ENCODE peak calls at places on chromosome 3, in nine cellular contexts. One of them, this sample, is unnamed.
A peak's percentile ranks its signal among the peaks of the same experiment; 100 is the strongest.

GRCh38 chr3:4884901-4885300 is 94.3 kb upstream of the BHLHE40 start:
- DNase-seq in stomach: no peak
- DNase-seq in SK-N-SH: no peak
- DNase-seq in colonic mucosa: no peak
- DNase-seq in brain microvascular endothelial cell: no peak
- DNase-seq in thyroid gland: no peak
- DNase-seq in HepG2: no peak
- DNase-seq in gastrocnemius medialis: no peak
- DNase-seq in right lobe of liver: no peak
- DNase-seq in this sample: no peak

GRCh38 chr3:128297401-128298138 is 144.3 kb downstream of the EEFSEC start:
- DNase-seq in SK-N-SH: no peak
- DNase-seq in colonic mucosa: peak; percentile 20
- DNase-seq in stomach: peak; percentile 35
- DNase-seq in HepG2: no peak
- DNase-seq in right lobe of liver: no peak
- DNase-seq in thyroid gland: peak; percentile 75
- DNase-seq in brain microvascular endothelial cell: no peak
- DNase-seq in gastrocnemius medialis: no peak
- DNase-seq in this sample: peak; percentile 59

GRCh38 chr3:37988931-37989525 is 1.6 kb upstream of the VILL start:
- DNase-seq in right lobe of liver: peak; percentile 35
- DNase-seq in brain microvascular endothelial cell: no peak
- DNase-seq in stomach: no peak
- DNase-seq in gastrocnemius medialis: no peak
- DNase-seq in colonic mucosa: no peak
- DNase-seq in HepG2: no peak
- DNase-seq in thyroid gland: no peak
- DNase-seq in SK-N-SH: no peak
- DNase-seq in this sample: no peak

GRCh38 chr3:123582315-123582714 is 2.5 kb downstream of the HACD2 start:
- DNase-seq in HepG2: no peak
- DNase-seq in thyroid gland: no peak
- DNase-seq in SK-N-SH: no peak
- DNase-seq in stomach: no peak
- DNase-seq in colonic mucosa: peak; percentile 33
- DNase-seq in brain microvascular endothelial cell: no peak
- DNase-seq in gastrocnemius medialis: no peak
- DNase-seq in right lobe of liver: no peak
- DNase-seq in this sample: no peak

GRCh38 chr3:71064288-71064975 is 519.1 kb downstream of the FOXP1 start:
- DNase-seq in thyroid gland: peak; percentile 51
- DNase-seq in stomach: peak; percentile 57
- DNase-seq in right lobe of liver: peak; percentile 64
- DNase-seq in HepG2: peak; percentile 63
- DNase-seq in SK-N-SH: peak; percentile 89
- DNase-seq in brain microvascular endothelial cell: peak; percentile 41
- DNase-seq in colonic mucosa: peak; percentile 60
- DNase-seq in gastrocnemius medialis: no peak
- DNase-seq in this sample: no peak

GRCh38 chr3:193589129-193589528 is 3.9 kb upstream of the OPA1 start:
- DNase-seq in HepG2: no peak
- DNase-seq in colonic mucosa: no peak
- DNase-seq in stomach: no peak
- DNase-seq in SK-N-SH: no peak
- DNase-seq in brain microvascular endothelial cell: no peak
- DNase-seq in gastrocnemius medialis: no peak
- DNase-seq in right lobe of liver: no peak
- DNase-seq in thyroid gland: no peak
- DNase-seq in this sample: no peak

GRCh38 chr3:134378384-134378783 is 4.1 kb upstream of the AMOTL2 start:
- DNase-seq in brain microvascular endothelial cell: no peak
- DNase-seq in SK-N-SH: peak; percentile 64
- DNase-seq in stomach: no peak
- DNase-seq in right lobe of liver: no peak
- DNase-seq in gastrocnemius medialis: no peak
- DNase-seq in HepG2: peak; percentile 50
- DNase-seq in thyroid gland: peak; percentile 78
- DNase-seq in colonic mucosa: peak; percentile 71
- DNase-seq in this sample: peak; percentile 57

GRCh38 chr3:126872701-126873100 is 110.2 kb upstream of the PLXNA1 start:
- DNase-seq in brain microvascular endothelial cell: no peak
- DNase-seq in colonic mucosa: no peak
- DNase-seq in gastrocnemius medialis: no peak
- DNase-seq in HepG2: no peak
- DNase-seq in right lobe of liver: no peak
- DNase-seq in SK-N-SH: no peak
- DNase-seq in stomach: no peak
- DNase-seq in thyroid gland: no peak
- DNase-seq in this sample: no peak

GRCh38 chr3:8761866-8762265 is 7.5 kb downstream of the OXTR start:
- DNase-seq in right lobe of liver: no peak
- DNase-seq in gastrocnemius medialis: no peak
- DNase-seq in colonic mucosa: no peak
- DNase-seq in HepG2: no peak
- DNase-seq in stomach: no peak
- DNase-seq in thyroid gland: no peak
- DNase-seq in SK-N-SH: no peak
- DNase-seq in brain microvascular endothelial cell: no peak
- DNase-seq in this sample: no peak

GRCh38 chr3:138916824-138917223 is 30.1 kb downstream of the FOXL2 start:
- DNase-seq in right lobe of liver: no peak
- DNase-seq in HepG2: no peak
- DNase-seq in thyroid gland: peak; percentile 82
- DNase-seq in stomach: peak; percentile 87
- DNase-seq in colonic mucosa: peak; percentile 88
- DNase-seq in brain microvascular endothelial cell: no peak
- DNase-seq in gastrocnemius medialis: no peak
- DNase-seq in SK-N-SH: no peak
- DNase-seq in this sample: no peak

GRCh38 chr3:139101396-139101795 is 56.7 kb upstream of the PRR23C start:
- DNase-seq in right lobe of liver: no peak
- DNase-seq in HepG2: no peak
- DNase-seq in colonic mucosa: no peak
- DNase-seq in gastrocnemius medialis: no peak
- DNase-seq in thyroid gland: no peak
- DNase-seq in SK-N-SH: no peak
- DNase-seq in stomach: no peak
- DNase-seq in brain microvascular endothelial cell: no peak
- DNase-seq in this sample: no peak

GRCh38 chr3:62688812-62689211 is 186.4 kb downstream of the CADPS start:
- DNase-seq in colonic mucosa: no peak
- DNase-seq in HepG2: no peak
- DNase-seq in SK-N-SH: no peak
- DNase-seq in gastrocnemius medialis: no peak
- DNase-seq in thyroid gland: no peak
- DNase-seq in brain microvascular endothelial cell: no peak
- DNase-seq in stomach: no peak
- DNase-seq in right lobe of liver: no peak
- DNase-seq in this sample: no peak

GRCh38 chr3:47012342-47013230 is 33.1 kb downstream of the NBEAL2 start:
- DNase-seq in brain microvascular endothelial cell: no peak
- DNase-seq in colonic mucosa: peak; percentile 16
- DNase-seq in gastrocnemius medialis: peak; percentile 74
- DNase-seq in right lobe of liver: no peak
- DNase-seq in thyroid gland: no peak
- DNase-seq in stomach: peak; percentile 59
- DNase-seq in HepG2: no peak
- DNase-seq in SK-N-SH: no peak
- DNase-seq in this sample: no peak

DNA sequence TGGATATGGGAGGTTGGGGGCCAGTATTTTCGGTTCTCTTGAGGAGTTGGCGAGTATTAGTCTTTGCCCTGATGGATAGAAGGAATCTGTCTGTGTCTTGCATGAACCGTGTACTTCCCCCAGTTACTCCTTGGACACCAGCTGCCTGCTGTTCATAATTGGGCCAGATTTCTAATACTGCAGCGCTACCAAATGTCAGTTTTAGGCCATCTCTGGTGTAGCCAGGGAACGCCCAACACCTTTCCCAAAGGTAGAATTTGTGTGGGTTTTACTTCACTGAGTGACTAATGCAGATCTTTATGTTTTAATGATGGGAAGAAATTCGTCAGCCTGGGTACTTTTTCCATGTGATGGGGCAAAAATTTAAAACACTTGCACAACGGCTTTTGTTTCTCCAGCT is 18.4 kb downstream of the FLNB start:
- DNase-seq in colonic mucosa: no peak
- DNase-seq in stomach: no peak
- DNase-seq in gastrocnemius medialis: no peak
- DNase-seq in SK-N-SH: no peak
- DNase-seq in brain microvascular endothelial cell: no peak
- DNase-seq in HepG2: no peak
- DNase-seq in right lobe of liver: no peak
- DNase-seq in thyroid gland: no peak
- DNase-seq in this sample: no peak
- TF ChIP-seq CTCF in colonic mucosa: no peak
- TF ChIP-seq CTCF in stomach: no peak
- TF ChIP-seq CTCF in gastrocnemius medialis: no peak
- TF ChIP-seq CTCF in SK-N-SH: no peak
- TF ChIP-seq CTCF in brain microvascular endothelial cell: no peak
- TF ChIP-seq CTCF in HepG2: no peak
- TF ChIP-seq CTCF in right lobe of liver: no peak
- TF ChIP-seq CTCF in thyroid gland: no peak
- TF ChIP-seq CTCF in this sample: no peak

DNA sequence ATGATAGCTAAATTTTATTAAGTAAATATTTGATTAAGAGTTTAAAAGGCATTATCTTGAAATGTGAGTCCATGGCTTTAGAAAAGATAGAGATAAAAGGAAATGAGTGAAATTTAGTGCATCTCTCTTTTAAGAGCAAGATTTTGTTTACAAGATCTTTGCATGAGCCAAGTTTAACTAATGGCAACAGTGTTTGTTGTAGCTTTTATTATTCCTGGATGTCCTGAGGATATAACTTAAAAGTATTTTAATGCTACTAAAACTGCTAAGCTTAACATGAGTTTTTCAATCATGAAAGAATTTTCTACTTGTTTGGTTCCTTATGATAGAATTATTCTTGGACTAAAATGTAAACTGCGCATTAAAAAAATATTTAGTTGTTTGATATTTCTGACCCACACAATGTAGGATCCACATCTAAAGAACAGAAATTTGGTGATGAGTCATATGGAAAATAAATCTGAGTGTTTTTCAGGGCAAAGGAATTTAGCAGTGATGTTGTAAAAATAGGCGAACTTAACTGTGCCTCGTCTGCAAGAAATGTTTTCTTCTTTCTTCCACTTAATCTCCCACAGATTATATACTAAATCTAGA is 70.8 kb downstream of the RAP2B start:
- DNase-seq in gastrocnemius medialis: no peak
- DNase-seq in SK-N-SH: no peak
- DNase-seq in thyroid gland: no peak
- DNase-seq in colonic mucosa: no peak
- DNase-seq in HepG2: no peak
- DNase-seq in right lobe of liver: no peak
- DNase-seq in stomach: no peak
- DNase-seq in brain microvascular endothelial cell: no peak
- DNase-seq in this sample: no peak
- H3K36me3 ChIP-seq in gastrocnemius medialis: no peaks in the 10 kb centered on the region
- H3K36me3 ChIP-seq in SK-N-SH: no peaks in the 10 kb centered on the region
- H3K36me3 ChIP-seq in thyroid gland: no peaks in the 10 kb centered on the region
- H3K36me3 ChIP-seq in colonic mucosa: no peaks in the 10 kb centered on the region
- H3K36me3 ChIP-seq in HepG2: no peaks in the 10 kb centered on the region
- H3K36me3 ChIP-seq in right lobe of liver: no peaks in the 10 kb centered on the region
- H3K36me3 ChIP-seq in stomach: no peaks in the 10 kb centered on the region
- H3K36me3 ChIP-seq in brain microvascular endothelial cell: no peaks in the 10 kb centered on the region
- H3K36me3 ChIP-seq in this sample: no peaks in the 10 kb centered on the region

GRCh38 chr3:59759298-59760169 is 709.7 kb upstream of the CFAP20DC start:
- DNase-seq in brain microvascular endothelial cell: no peak
- DNase-seq in HepG2: peak; percentile 9
- DNase-seq in right lobe of liver: no peak
- DNase-seq in gastrocnemius medialis: no peak
- DNase-seq in stomach: no peak
- DNase-seq in thyroid gland: no peak
- DNase-seq in colonic mucosa: no peak
- DNase-seq in SK-N-SH: no peak
- DNase-seq in this sample: no peak
- TF ChIP-seq CTCF in brain microvascular endothelial cell: no peak
- TF ChIP-seq CTCF in HepG2: no peak
- TF ChIP-seq CTCF in right lobe of liver: no peak
- TF ChIP-seq CTCF in gastrocnemius medialis: no peak
- TF ChIP-seq CTCF in stomach: no peak
- TF ChIP-seq CTCF in thyroid gland: no peak
- TF ChIP-seq CTCF in colonic mucosa: no peak
- TF ChIP-seq CTCF in SK-N-SH: no peak
- TF ChIP-seq CTCF in this sample: no peak

GRCh38 chr3:12837295-12837986 is 3.9 kb downstream of the RPL32 start:
- DNase-seq in thyroid gland: no peak
- DNase-seq in brain microvascular endothelial cell: no peak
- DNase-seq in gastrocnemius medialis: no peak
- DNase-seq in stomach: no peak
- DNase-seq in SK-N-SH: no peak
- DNase-seq in colonic mucosa: no peak
- DNase-seq in HepG2: no peak
- DNase-seq in right lobe of liver: no peak
- DNase-seq in this sample: no peak

GRCh38 chr3:12838179-12838965 is 3.0 kb downstream of the RPL32 start:
- DNase-seq in stomach: no peak
- DNase-seq in colonic mucosa: no peak
- DNase-seq in SK-N-SH: no peak
- DNase-seq in gastrocnemius medialis: no peak
- DNase-seq in HepG2: no peak
- DNase-seq in brain microvascular endothelial cell: no peak
- DNase-seq in right lobe of liver: no peak
- DNase-seq in thyroid gland: no peak
- DNase-seq in this sample: no peak

GRCh38 chr3:12832350-12833225 is 8.8 kb downstream of the RPL32 start:
- DNase-seq in brain microvascular endothelial cell: no peak
- DNase-seq in SK-N-SH: no peak
- DNase-seq in thyroid gland: no peak
- DNase-seq in HepG2: no peak
- DNase-seq in right lobe of liver: no peak
- DNase-seq in gastrocnemius medialis: no peak
- DNase-seq in colonic mucosa: no peak
- DNase-seq in stomach: no peak
- DNase-seq in this sample: no peak

GRCh38 chr3:12833226-12834161 is 7.9 kb downstream of the RPL32 start:
- DNase-seq in stomach: no peak
- DNase-seq in gastrocnemius medialis: no peak
- DNase-seq in colonic mucosa: no peak
- DNase-seq in SK-N-SH: no peak
- DNase-seq in brain microvascular endothelial cell: no peak
- DNase-seq in HepG2: no peak
- DNase-seq in thyroid gland: no peak
- DNase-seq in right lobe of liver: no peak
- DNase-seq in this sample: no peak

DNA sequence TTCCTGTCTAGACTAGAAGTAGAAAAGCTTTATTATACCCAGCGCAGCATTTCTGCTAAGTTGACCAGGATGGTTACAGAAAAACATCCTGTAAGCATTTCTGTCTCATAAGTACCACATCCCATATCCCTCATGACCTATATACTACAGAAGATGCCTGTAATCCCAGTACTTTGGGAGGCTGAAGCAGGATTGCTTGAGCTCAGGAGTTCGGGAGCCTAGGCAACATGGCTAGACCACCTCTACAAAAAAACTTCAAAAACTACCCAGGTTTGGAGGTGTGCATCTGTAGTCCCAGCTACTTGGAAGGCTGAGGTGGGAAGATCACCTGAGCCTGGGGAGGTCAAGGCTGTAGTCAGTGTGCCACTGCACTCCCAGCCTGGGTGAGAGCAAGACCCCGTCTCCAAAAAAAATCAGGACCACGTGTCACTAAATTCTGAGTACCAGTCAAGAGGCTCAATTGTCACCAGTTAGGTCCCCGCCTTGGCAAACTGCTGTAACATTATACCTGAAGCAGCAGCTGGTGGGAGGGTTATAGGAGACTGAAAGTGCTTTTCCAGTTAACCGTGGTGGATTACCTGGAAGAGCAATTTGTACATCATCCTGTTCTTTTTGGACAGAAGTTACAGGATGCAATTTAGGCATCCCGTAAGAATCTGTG is 6.2 kb downstream of the RPL32 start:
- DNase-seq in stomach: no peak
- DNase-seq in thyroid gland: no peak
- DNase-seq in colonic mucosa: no peak
- DNase-seq in SK-N-SH: no peak
- DNase-seq in gastrocnemius medialis: no peak
- DNase-seq in HepG2: no peak
- DNase-seq in brain microvascular endothelial cell: no peak
- DNase-seq in right lobe of liver: no peak
- DNase-seq in this sample: no peak
- H3K36me3 ChIP-seq in stomach: peaks cover 81% of the 10 kb centered on the region
- H3K36me3 ChIP-seq in thyroid gland: peaks cover 50% of the 10 kb centered on the region
- H3K36me3 ChIP-seq in colonic mucosa: peaks cover 26% of the 10 kb centered on the region
- H3K36me3 ChIP-seq in SK-N-SH: peaks cover 77% of the 10 kb centered on the region
- H3K36me3 ChIP-seq in gastrocnemius medialis: peaks cover 92% of the 10 kb centered on the region
- H3K36me3 ChIP-seq in HepG2: peaks cover 32% of the 10 kb centered on the region
- H3K36me3 ChIP-seq in brain microvascular endothelial cell: peaks cover 87% of the 10 kb centered on the region
- H3K36me3 ChIP-seq in right lobe of liver: peaks cover 59% of the 10 kb centered on the region
- H3K36me3 ChIP-seq in this sample: peaks cover 97% of the 10 kb centered on the region

This sample was measured in right atrium auricular region.